ENCODE peak calls at places on chromosome 1, in seven cellular contexts. Y is hepatocyte; S is BJ; T is ACHN; J is anterior cingulate cortex; I is EL; B is stimulated activated CD4-positive, alpha-beta T cell treated with anti-CD3 and anti-CD28 coated beads, Interleukin-1b, Interleukin-23, amount 100 ng/mL, for 24 hours. L is an unnamed sample.

GRCh38 chr1:181105134-181106021 is 16.9 kb downstream of the IER5 start:
- DNase-seq in Y (peak; percentile 97), S (no peak), T (peak; percentile 93), J (peak; percentile 76), I (peak; percentile 89), B (peak; percentile 90), L (peak; percentile 88)

GRCh38 chr1:29260531-29260930 is 24.2 kb downstream of the PTPRU start:
- DNase-seq in Y (no peak), S (no peak), T (no peak), J (no peak), I (no peak), B (no peak), L (no peak)

GRCh38 chr1:34925730-34926129 is 3.7 kb downstream of the DLGAP3 start:
- DNase-seq in Y (no peak), S (no peak), T (no peak), J (no peak), I (no peak), B (no peak), L (no peak)

GRCh38 chr1:10644307-10645128 is 151.9 kb downstream of the CASZ1 start:
- DNase-seq in Y (no peak), S (no peak), T (no peak), J (no peak), I (peak; percentile 47), B (no peak), L (peak; percentile 6)

GRCh38 chr1:92446990-92447681 is 39.6 kb downstream of the GFI1 start:
- DNase-seq in Y (no peak), S (no peak), T (no peak), J (no peak), I (peak; percentile 21), B (no peak), L (no peak)

GRCh38 chr1:1678581-1679380 is 13.8 kb downstream of the SLC35E2B start:
- DNase-seq in Y (peak; percentile 72), S (no peak), T (no peak), J (no peak), I (no peak), B (peak; percentile 48), L (peak; percentile 55)

GRCh38 chr1:90707363-90707710 is 9.8 kb downstream of the BARHL2 start:
- DNase-seq in Y (peak; percentile 91), S (no peak), T (peak; percentile 50), J (no peak), I (no peak), B (no peak), L (no peak)

GRCh38 chr1:6359568-6360496 is 33.7 kb downstream of the ACOT7 start:
- DNase-seq in Y (peak; percentile 91), S (no peak), T (peak; percentile 59), J (no peak), I (peak; percentile 60), B (no peak), L (peak; percentile 69)

L was measured in T-helper 2 cell treated with Interferon-gamma antibody and Interleukin-4, amounts not matched to agents 5 μg/mL and 100 μg/mL, for 36 hours.